ENCODE peak calls at places on chromosomes 16 and 17, in ten cellular contexts. A is stimulated activated CD4-positive, alpha-beta T cell treated with anti-CD3 and anti-CD28 coated beads, TNF-alpha, amount 100 ng/mL, for 1 hour; C is cardiac muscle cell; R is NCI-H1105; D is naive thymus-derived CD4-positive, alpha-beta T cell; U is skeletal muscle cell; Y is T47D; X is ELR; W is mammary epithelial cell; V is activated CD4-positive, alpha-beta T cell treated with anti-CD3 and anti-CD28 coated beads, Interleukin-2, amount 50 U/mL, for 24 hours. Z is an unnamed sample.

GRCh38 chr17:74481621-74482020 is 15.2 kb downstream of the CD300A start:
- DNase-seq in V (no peak), R (no peak), U (no peak), A (no peak), X (no peak), D (no peak), W (no peak), C (no peak), Y (no peak), Z (no peak)

GRCh38 chr16:50407351-50407750 is 38.6 kb upstream of the BRD7 start:
- DNase-seq in A (no peak), Y (no peak), W (no peak), X (no peak), C (no peak), D (no peak), V (no peak), R (no peak), U (no peak), Z (no peak)

GRCh38 chr16:49346459-49346858 is 27.1 kb upstream of the C16orf78 start:
- DNase-seq in W (no peak), V (no peak), Y (no peak), D (no peak), R (no peak), U (no peak), A (no peak), X (no peak), C (no peak), Z (no peak)

GRCh38 chr17:10198509-10199249 is at the start of gene GAS7:
- DNase-seq in W (no peak), D (no peak), V (no peak), C (peak), X (peak), R (no peak), Y (peak), U (no peak), A (no peak), Z (no peak)

GRCh38 chr17:27912989-27913388 is 19.8 kb upstream of the LYRM9 start:
- DNase-seq in R (no peak), Y (no peak), C (no peak), U (no peak), W (no peak), A (no peak), D (no peak), V (no peak), X (no peak), Z (no peak)

GRCh38 chr17:82876602-82877391 is 37.0 kb upstream of the ZNF750 start:
- DNase-seq in R (no peak), U (no peak), X (peak), W (peak), V (no peak), Y (peak), A (no peak), D (no peak), C (peak), Z (no peak)

GRCh38 chr16:29820271-29820701 is at the start of gene MVP:
- DNase-seq in V (no peak), A (no peak), U (no peak), R (no peak), Y (peak), C (peak), X (peak), D (peak), W (peak), Z (peak)

GRCh38 chr16:67151431-67152097 is 766 bp upstream of the B3GNT9 start:
- DNase-seq in V (no peak), C (no peak), R (no peak), X (no peak), D (no peak), Y (no peak), U (no peak), W (no peak), A (no peak), Z (no peak)

GRCh38 chr17:67657596-67657995 is 60.1 kb upstream of the NOL11 start:
- DNase-seq in D (no peak), R (no peak), V (no peak), U (no peak), X (no peak), Y (no peak), W (no peak), A (no peak), C (no peak), Z (no peak)